ENCODE peak calls at places on chromosomes 16 and 17, in five cellular contexts. K is Kasumi-1, B is nucleus accumbens, W is DMS79, Y is AML-193. C is an unnamed sample.
A peak's percentile ranks its signal among the peaks of the same experiment; 100 is the strongest.

GRCh38 chr16:57045694-57046381 is 46.5 kb upstream of the CPNE2 start:
- DNase-seq in K (peak; percentile 47), B (peak; percentile 37), W (no peak), Y (no peak), C (no peak)

GRCh38 chr16:68077866-68078725 is 7.1 kb upstream of the NFATC3 start:
- DNase-seq in K (no peak), B (no peak), W (no peak), Y (no peak), C (no peak)

GRCh38 chr17:8223356-8224063 is 13.1 kb upstream of the AURKB start:
- DNase-seq in K (peak; percentile 60), B (peak; percentile 60), W (no peak), Y (peak; percentile 38), C (no peak)

GRCh38 chr17:57266842-57267241 is 10.5 kb downstream of the MSI2 start:
- DNase-seq in K (no peak), B (no peak), W (no peak), Y (no peak), C (no peak)

GRCh38 chr17:64739316-64740058 is 77.4 kb upstream of the SMURF2 start:
- DNase-seq in K (no peak), B (no peak), W (no peak), Y (no peak), C (no peak)

GRCh38 chr16:79171504-79172240 is 428.9 kb downstream of the MAF start:
- DNase-seq in K (no peak), B (no peak), W (peak; percentile 76), Y (no peak), C (peak; percentile 9)

GRCh38 chr16:85486256-85486915 is 126.7 kb upstream of the GSE1 start:
- DNase-seq in K (no peak), B (no peak), W (peak; percentile 54), Y (no peak), C (no peak)

GRCh38 chr16:47198180-47198575 is 54.4 kb upstream of the NETO2 start:
- DNase-seq in K (no peak), B (no peak), W (no peak), Y (no peak), C (no peak)

GRCh38 chr16:68284847-68285246 is 20.5 kb downstream of the SLC7A6 start:
- DNase-seq in K (peak; percentile 85), B (no peak), W (no peak), Y (peak; percentile 71), C (no peak)

GRCh38 chr17:57470906-57471305 is 214.6 kb downstream of the MSI2 start:
- DNase-seq in K (no peak), B (no peak), W (no peak), Y (no peak), C (no peak)

GRCh38 chr17:5080591-5080990 is 2.3 kb downstream of the ZFP3 start:
- DNase-seq in K (no peak), B (no peak), W (no peak), Y (no peak), C (no peak)

GRCh38 chr17:48024149-48025039 is 13.2 kb downstream of the COPZ2 start:
- DNase-seq in K (peak; percentile 77), B (no peak), W (no peak), Y (peak; percentile 32), C (no peak)

GRCh38 chr17:62822080-62822904 is 14.2 kb upstream of the MARCHF10 start:
- DNase-seq in K (no peak), B (no peak), W (peak; percentile 1), Y (no peak), C (no peak)

GRCh38 chr16:86880316-86881117 is 302.2 kb downstream of the FOXL1 start:
- DNase-seq in K (no peak), B (no peak), W (no peak), Y (no peak), C (no peak)

GRCh38 chr16:4726616-4727015 is 7.5 kb downstream of the ANKS3 start:
- DNase-seq in K (no peak), B (no peak), W (no peak), Y (no peak), C (no peak)

GRCh38 chr17:41178843-41179616 is 1.0 kb upstream of the KRTAP4-2 start:
- DNase-seq in K (no peak), B (no peak), W (no peak), Y (no peak), C (no peak)

GRCh38 chr16:68715471-68715870 is 21.6 kb upstream of the CDH1 start:
- DNase-seq in K (no peak), B (no peak), W (no peak), Y (no peak), C (no peak)

GRCh38 chr17:39014044-39014794 is 47.0 kb upstream of the FBXO47 start:
- DNase-seq in K (no peak), B (no peak), W (no peak), Y (no peak), C (no peak)

GRCh38 chr17:82866521-82867214 is 26.8 kb upstream of the ZNF750 start:
- DNase-seq in K (no peak), B (no peak), W (no peak), Y (no peak), C (no peak)

GRCh38 chr17:44981221-44981968 is 13.3 kb upstream of the C1QL1 start:
- DNase-seq in K (no peak), B (no peak), W (no peak), Y (no peak), C (no peak)

GRCh38 chr17:42409467-42410351 is 13.3 kb downstream of the CAVIN1 start:
- DNase-seq in K (no peak), B (no peak), W (no peak), Y (no peak), C (no peak)

GRCh38 chr16:20901441-20902112 is 1.0 kb downstream of the LYRM1 start:
- DNase-seq in K (peak; percentile 10), B (peak; percentile 15), W (peak; percentile 44), Y (peak; percentile 45), C (no peak)

GRCh38 chr17:65455154-65455971 is 106.1 kb downstream of the AXIN2 start:
- DNase-seq in K (no peak), B (no peak), W (no peak), Y (no peak), C (no peak)

C was measured in NCI-H187 treated with DMSO at 0.1 percent for 48 hours.